ENCODE peak calls at places on chromosome 21, in six cellular contexts. U, D, L, Z, J and I are unnamed samples.

GRCh38 chr21:42263591-42264131 is 44.7 kb downstream of the ABCG1 start:
- DNase-seq in Z (no peak), L (no peak), J (no peak), D (no peak), U (no peak), I (no peak)

GRCh38 chr21:38389891-38390290 is 108.4 kb downstream of the ERG start:
- DNase-seq in L (no peak), D (no peak), Z (no peak), U (no peak), J (no peak), I (no peak)

GRCh38 chr21:35438643-35439404 is 389.7 kb upstream of the RUNX1 start:
- DNase-seq in D (peak; percentile 16), Z (no peak), J (no peak), U (peak; percentile 35), L (peak; percentile 76), I (no peak)

GRCh38 chr21:45078877-45079281 is 4.5 kb downstream of the ADARB1 start:
- DNase-seq in U (peak; percentile 71), D (peak; percentile 56), J (no peak), Z (no peak), L (peak; percentile 30), I (no peak)

GRCh38 chr21:45306832-45307571 is 19.3 kb upstream of the POFUT2 start:
- DNase-seq in D (peak; percentile 52), U (no peak), L (no peak), Z (peak; percentile 55), J (peak; percentile 87), I (peak; percentile 60)

GRCh38 chr21:42039911-42040351 is 29.8 kb upstream of the ZBTB21 start:
- DNase-seq in J (no peak), D (peak; percentile 73), U (peak; percentile 82), Z (no peak), L (no peak), I (no peak)

GRCh38 chr21:35511298-35512162 is 462.4 kb upstream of the RUNX1 start:
- DNase-seq in U (peak; percentile 77), L (peak; percentile 86), J (no peak), D (peak; percentile 90), Z (no peak), I (no peak)

GRCh38 chr21:42534361-42534900 is 20.8 kb downstream of the SLC37A1 start:
- DNase-seq in Z (no peak), U (no peak), L (no peak), D (no peak), J (no peak), I (no peak)

GRCh38 chr21:35643176-35643575 is 417.1 kb downstream of the SETD4 start:
- DNase-seq in J (no peak), U (no peak), Z (no peak), D (peak; percentile 76), L (peak; percentile 87), I (no peak)

GRCh38 chr21:21612446-21612845 is 614.2 kb downstream of the NCAM2 start:
- DNase-seq in L (peak; percentile 79), D (peak; percentile 74), J (no peak), U (no peak), Z (no peak), I (no peak)

GRCh38 chr21:35559881-35560280 is 500.4 kb downstream of the SETD4 start:
- DNase-seq in J (no peak), L (no peak), U (peak; percentile 13), Z (no peak), D (peak; percentile 73), I (no peak)

GRCh38 chr21:28636988-28637691 is 355.5 kb downstream of the LTN1 start:
- DNase-seq in L (peak; percentile 100), U (peak; percentile 62), D (peak; percentile 85), J (no peak), Z (no peak), I (no peak)

GRCh38 chr21:36694041-36694515 is 4.8 kb upstream of the SIM2 start:
- DNase-seq in L (no peak), D (no peak), Z (peak; percentile 17), J (no peak), U (no peak), I (no peak)

GRCh38 chr21:33198346-33199135 is 31.2 kb upstream of the IFNAR2 start:
- DNase-seq in Z (no peak), L (no peak), D (peak; percentile 61), J (no peak), U (no peak), I (peak; percentile 44)

GRCh38 chr21:45819478-45820170 is 161.9 kb upstream of the COL6A1 start:
- DNase-seq in D (peak; percentile 15), J (no peak), Z (no peak), L (no peak), U (peak; percentile 50), I (no peak)

GRCh38 chr21:39086547-39086946 is 96.7 kb downstream of the PSMG1 start:
- DNase-seq in U (no peak), J (no peak), L (no peak), D (no peak), Z (no peak), I (no peak)

GRCh38 chr21:17828223-17828622 is 9.1 kb upstream of the C21orf91 start:
- DNase-seq in U (no peak), Z (no peak), L (peak; percentile 49), D (peak; percentile 25), J (no peak), I (no peak)

GRCh38 chr21:45383111-45383614 is 21.8 kb upstream of the COL18A1 start:
- DNase-seq in Z (no peak), J (no peak), L (no peak), D (no peak), U (no peak), I (no peak)

GRCh38 chr21:15064576-15065380 is at the start of gene NRIP1:
- DNase-seq in U (peak; percentile 94), D (peak; percentile 77), Z (peak; percentile 84), L (peak; percentile 77), J (peak; percentile 76), I (peak; percentile 90)

GRCh38 chr21:44932366-44933181 is 7.3 kb upstream of the SLX9 start:
- DNase-seq in Z (peak; percentile 63), U (no peak), J (no peak), D (no peak), L (no peak), I (peak; percentile 72)

GRCh38 chr21:31088196-31088751 is 50.0 kb upstream of the KRTAP19-8 start:
- DNase-seq in J (no peak), U (peak; percentile 21), L (no peak), Z (no peak), D (no peak), I (no peak)

GRCh38 chr21:35178812-35179211 is 129.7 kb upstream of the RUNX1 start:
- DNase-seq in D (peak; percentile 77), L (peak; percentile 89), U (peak; percentile 69), Z (no peak), J (no peak), I (no peak)

GRCh38 chr21:26965567-26966359 is 1.1 kb downstream of the ADAMTS5 start:
- DNase-seq in Z (peak; percentile 73), L (no peak), U (no peak), D (no peak), J (no peak), I (no peak)